ENCODE peak calls at places on chromosomes 4 and X, in five cellular contexts. L is occipital lobe, Z is AG08396, T is PC-3, J is A673. S is an unnamed sample.

GRCh38 chr4:138981930-138982390 is 33.6 kb upstream of the NOCT start:
- DNase-seq in L (no peak), Z (peak; percentile 53), T (peak; percentile 55), J (no peak), S (no peak)

GRCh38 chr4:504076-504475 is 5.1 kb downstream of the PIGG start:
- DNase-seq in L (no peak), Z (no peak), T (no peak), J (no peak), S (no peak)

GRCh38 chr4:113899260-113900177 is 79.9 kb downstream of the ARSJ start:
- DNase-seq in L (no peak), Z (no peak), T (no peak), J (no peak), S (no peak)

GRCh38 chr4:151833174-151833573 is 72.4 kb upstream of the GATB start:
- DNase-seq in L (no peak), Z (no peak), T (no peak), J (no peak), S (no peak)

GRCh38 chr4:97317691-97318090 is 825.6 kb downstream of the STPG2 start:
- DNase-seq in L (no peak), Z (no peak), T (no peak), J (no peak), S (no peak)

GRCh38 chr4:15378055-15378454 is 49.8 kb upstream of the C1QTNF7 start:
- DNase-seq in L (no peak), Z (no peak), T (no peak), J (peak; percentile 77), S (no peak)

GRCh38 chr4:77877167-77877566 is 14.5 kb downstream of the MRPL1 start:
- DNase-seq in L (no peak), Z (no peak), T (no peak), J (no peak), S (no peak)

GRCh38 chr4:151356510-151356909 is 31.1 kb upstream of the SH3D19 start:
- DNase-seq in L (no peak), Z (peak; percentile 18), T (peak; percentile 75), J (peak; percentile 9), S (no peak)

GRCh38 chrX:149720021-149720689 is 8.3 kb downstream of the MAGEA11 start:
- DNase-seq in L (no peak), Z (no peak), T (no peak), J (no peak), S (no peak)

GRCh38 chr4:54971474-54971950 is 153.9 kb downstream of the KDR start:
- DNase-seq in L (no peak), Z (peak; percentile 56), T (peak; percentile 75), J (peak; percentile 48), S (no peak)

GRCh38 chr4:19408488-19408887 is 843.2 kb upstream of the SLIT2 start:
- DNase-seq in L (no peak), Z (no peak), T (no peak), J (no peak), S (no peak)